ENCODE peak calls at places on chromosomes 13 and 19, in seven cellular contexts. B is globus pallidus; X is posterior vena cava; V is cardiac septum; T is memory B cell; P is CD8-positive, alpha-beta memory T cell; G is vagina. I is an unnamed sample.

GRCh38 chr13:109998808-109999528 is 212.6 kb upstream of the IRS2 start:
- DNase-seq in B (no peak), X (no peak), V (no peak), T (no peak), P (no peak), G (no peak), I (no peak)

GRCh38 chr19:5973867-5974635 is 3.9 kb downstream of the RANBP3 start:
- DNase-seq in B (no peak), X (peak), V (no peak), T (no peak), P (no peak), G (no peak), I (no peak)

GRCh38 chr13:51154029-51154555 is 43.0 kb upstream of the C13orf42 start:
- DNase-seq in B (no peak), X (no peak), V (no peak), T (no peak), P (no peak), G (no peak), I (peak)

GRCh38 chr19:38663957-38664502 is 16.6 kb downstream of the ACTN4 start:
- DNase-seq in B (peak), X (no peak), V (no peak), T (no peak), P (no peak), G (no peak), I (no peak)

GRCh38 chr19:49581007-49581508 is at the start of gene PRRG2:
- DNase-seq in B (no peak), X (no peak), V (no peak), T (no peak), P (no peak), G (no peak), I (no peak)

GRCh38 chr13:100542546-100543156 is 45.9 kb downstream of the GGACT start:
- DNase-seq in B (no peak), X (no peak), V (no peak), T (peak), P (peak), G (no peak), I (no peak)

GRCh38 chr19:34096020-34096915 is 76.0 kb upstream of the LSM14A start:
- DNase-seq in B (peak), X (no peak), V (no peak), T (peak), P (peak), G (no peak), I (no peak)

GRCh38 chr13:76992548-76993001 is 694 bp downstream of the CLN5 start:
- DNase-seq in B (no peak), X (no peak), V (no peak), T (peak), P (no peak), G (no peak), I (no peak)

GRCh38 chr19:6066661-6067646 is 43.3 kb downstream of the RFX2 start:
- DNase-seq in B (peak), X (peak), V (peak), T (no peak), P (no peak), G (no peak), I (peak)

GRCh38 chr19:40262422-40262821 is 22.7 kb downstream of the AKT2 start:
- DNase-seq in B (no peak), X (no peak), V (no peak), T (no peak), P (no peak), G (no peak), I (no peak)

GRCh38 chr13:84917252-84917878 is 881.9 kb downstream of the SLITRK6 start:
- DNase-seq in B (peak), X (no peak), V (no peak), T (no peak), P (no peak), G (no peak), I (no peak)

GRCh38 chr13:97266734-97267417 is 44.7 kb downstream of the MBNL2 start:
- DNase-seq in B (no peak), X (no peak), V (no peak), T (no peak), P (no peak), G (no peak), I (no peak)

GRCh38 chr19:31144471-31144870 is 204.8 kb downstream of the TSHZ3 start:
- DNase-seq in B (no peak), X (no peak), V (no peak), T (no peak), P (no peak), G (no peak), I (no peak)

GRCh38 chr19:18848860-18849661 is 17.3 kb downstream of the UPF1 start:
- DNase-seq in B (peak), X (peak), V (peak), T (no peak), P (no peak), G (no peak), I (peak)

GRCh38 chr13:32164622-32165268 is 133.2 kb downstream of the FRY start:
- DNase-seq in B (peak), X (no peak), V (no peak), T (peak), P (peak), G (no peak), I (no peak)

I was measured in esophagus muscularis mucosa.